ENCODE peak calls at places on chromosomes 16 and 17, in seven cellular contexts. W is H54, C is lower leg skin, J is GM12892, B is transverse colon, D is esophagus squamous epithelium, V is IMR-90. O is an unnamed sample.

GRCh38 chr16:2178321-2179106 is 17.9 kb downstream of the CASKIN1 start:
- DNase-seq in D (no peak), C (no peak), J (no peak), B (no peak), W (no peak), V (no peak), O (no peak)

GRCh38 chr16:30934827-30935557 is 11.6 kb downstream of the FBXL19 start:
- DNase-seq in J (no peak), C (peak; percentile 88), V (peak; percentile 55), B (peak; percentile 49), D (no peak), W (peak; percentile 65), O (no peak)

GRCh38 chr17:6551909-6552768 is 4.2 kb downstream of the PITPNM3 start:
- DNase-seq in D (no peak), V (no peak), B (peak; percentile 88), W (no peak), C (peak; percentile 93), J (no peak), O (no peak)

GRCh38 chr16:51665599-51665998 is 514.5 kb upstream of the SALL1 start:
- DNase-seq in V (no peak), D (no peak), B (no peak), C (no peak), J (no peak), W (no peak), O (no peak)

GRCh38 chr17:2685696-2686095 is 25.9 kb downstream of the CLUH start:
- DNase-seq in V (no peak), B (no peak), C (peak; percentile 81), D (no peak), W (no peak), J (no peak), O (no peak)

GRCh38 chr17:48444531-48445247 is 14.7 kb upstream of the SKAP1 start:
- DNase-seq in C (no peak), B (no peak), D (no peak), V (no peak), W (no peak), J (no peak), O (no peak)

GRCh38 chr16:81158964-81159363 is 62.8 kb upstream of the GCSH start:
- DNase-seq in J (no peak), C (no peak), V (no peak), W (no peak), B (no peak), D (no peak), O (no peak)

GRCh38 chr16:3142327-3142726 is 7.5 kb downstream of the ZNF213 start:
- DNase-seq in C (no peak), V (no peak), B (no peak), D (no peak), W (no peak), J (no peak), O (no peak)

GRCh38 chr17:58986005-58986404 is 120.7 kb downstream of the TRIM37 start:
- DNase-seq in V (peak; percentile 11), W (no peak), J (no peak), B (no peak), D (no peak), C (no peak), O (no peak)

GRCh38 chr16:49928176-49928892 is 72.4 kb upstream of the ZNF423 start:
- DNase-seq in C (no peak), B (no peak), V (no peak), W (no peak), D (no peak), J (no peak), O (no peak)

GRCh38 chr17:44108440-44109311 is 14.8 kb downstream of the HDAC5 start:
- DNase-seq in J (no peak), C (peak; percentile 93), V (peak; percentile 98), W (peak; percentile 88), B (peak; percentile 79), D (no peak), O (peak; percentile 54)

GRCh38 chr17:62648954-62649294 is 21.5 kb downstream of the MRC2 start:
- DNase-seq in B (no peak), V (no peak), C (no peak), D (no peak), J (no peak), W (no peak), O (no peak)

GRCh38 chr17:46853896-46854444 is 2.6 kb downstream of the WNT9B start:
- DNase-seq in D (no peak), V (peak; percentile 52), J (no peak), W (peak; percentile 79), B (no peak), C (no peak), O (no peak)

GRCh38 chr17:71460943-71461342 is 659.9 kb upstream of the SOX9 start:
- DNase-seq in D (no peak), C (no peak), W (no peak), J (no peak), V (peak; percentile 43), B (peak; percentile 34), O (no peak)

GRCh38 chr17:70169707-70170597 is 620 bp downstream of the KCNJ2 start:
- DNase-seq in V (peak; percentile 55), C (no peak), B (no peak), W (no peak), J (no peak), D (no peak), O (peak; percentile 22)

GRCh38 chr17:71709974-71710373 is 410.8 kb upstream of the SOX9 start:
- DNase-seq in W (no peak), J (no peak), V (peak; percentile 26), D (no peak), B (no peak), C (no peak), O (no peak)

GRCh38 chr17:4583796-4584124 is 569 bp upstream of the SMTNL2 start:
- DNase-seq in B (no peak), C (no peak), D (no peak), J (no peak), W (no peak), V (no peak), O (no peak)

GRCh38 chr17:66469890-66470289 is 167.5 kb downstream of the PRKCA start:
- DNase-seq in V (no peak), W (no peak), J (no peak), C (no peak), D (no peak), B (no peak), O (no peak)

GRCh38 chr17:75877752-75878173 is 618 bp downstream of the TRIM47 start:
- DNase-seq in J (no peak), D (no peak), B (peak; percentile 88), C (peak; percentile 92), W (no peak), V (peak; percentile 71), O (peak; percentile 50)

GRCh38 chr17:58305626-58306025 is 23.0 kb downstream of the TSPOAP1 start:
- DNase-seq in W (no peak), B (no peak), V (no peak), D (no peak), J (no peak), C (peak; percentile 74), O (no peak)

GRCh38 chr17:66654341-66654740 is 180.6 kb upstream of the CACNG5 start:
- DNase-seq in C (no peak), W (no peak), D (no peak), J (no peak), B (no peak), V (peak; percentile 81), O (peak; percentile 39)

GRCh38 chr17:50163846-50164696 is 1.7 kb upstream of the SGCA start:
- DNase-seq in W (no peak), D (no peak), B (no peak), V (no peak), J (no peak), C (no peak), O (no peak)
- TF ChIP-seq POLR2A in W (no peak), D (no peak), B (no peak), V (no peak), J (no peak), C (no peak), O (no peak)

GRCh38 chr16:85618509-85618908 is 5.4 kb downstream of the GSE1 start:
- DNase-seq in B (no peak), J (no peak), W (no peak), C (no peak), D (no peak), V (no peak), O (no peak)

GRCh38 chr16:85615852-85616607 is 2.9 kb downstream of the GSE1 start:
- DNase-seq in B (peak; percentile 83), W (peak; percentile 77), J (peak; percentile 93), V (peak; percentile 81), D (peak; percentile 39), C (peak; percentile 96), O (peak; percentile 60)

GRCh38 chr16:85617948-85618347 is 4.8 kb downstream of the GSE1 start:
- DNase-seq in W (no peak), V (no peak), C (no peak), J (no peak), B (no peak), D (no peak), O (no peak)

GRCh38 chr16:85615014-85615851 is 2.1 kb downstream of the GSE1 start:
- DNase-seq in J (no peak), D (no peak), B (peak; percentile 92), C (peak; percentile 94), W (no peak), V (no peak), O (peak; percentile 18)

GRCh38 chr16:85616608-85617311 is 3.6 kb downstream of the GSE1 start:
- DNase-seq in V (no peak), D (peak; percentile 24), C (no peak), B (peak; percentile 63), W (no peak), J (peak; percentile 81), O (no peak)
- TF ChIP-seq POLR2A in V (no peak), D (no peak), C (no peak), B (no peak), W (no peak), J (no peak), O (no peak)

GRCh38 chr17:63718981-63719380 is 19.1 kb upstream of the LIMD2 start:
- DNase-seq in V (no peak), J (no peak), D (no peak), C (no peak), W (no peak), B (no peak), O (no peak)

GRCh38 chr17:63716426-63716825 is 16.5 kb upstream of the LIMD2 start:
- DNase-seq in W (no peak), D (no peak), J (no peak), C (no peak), B (no peak), V (no peak), O (no peak)

GRCh38 chr17:63722403-63722802 is 19.2 kb downstream of the STRADA start:
- DNase-seq in J (no peak), B (no peak), D (no peak), W (no peak), C (no peak), V (peak; percentile 27), O (no peak)
- TF ChIP-seq POLR2A in J (no peak), B (no peak), D (no peak), W (no peak), C (no peak), V (no peak), O (no peak)

DNA sequence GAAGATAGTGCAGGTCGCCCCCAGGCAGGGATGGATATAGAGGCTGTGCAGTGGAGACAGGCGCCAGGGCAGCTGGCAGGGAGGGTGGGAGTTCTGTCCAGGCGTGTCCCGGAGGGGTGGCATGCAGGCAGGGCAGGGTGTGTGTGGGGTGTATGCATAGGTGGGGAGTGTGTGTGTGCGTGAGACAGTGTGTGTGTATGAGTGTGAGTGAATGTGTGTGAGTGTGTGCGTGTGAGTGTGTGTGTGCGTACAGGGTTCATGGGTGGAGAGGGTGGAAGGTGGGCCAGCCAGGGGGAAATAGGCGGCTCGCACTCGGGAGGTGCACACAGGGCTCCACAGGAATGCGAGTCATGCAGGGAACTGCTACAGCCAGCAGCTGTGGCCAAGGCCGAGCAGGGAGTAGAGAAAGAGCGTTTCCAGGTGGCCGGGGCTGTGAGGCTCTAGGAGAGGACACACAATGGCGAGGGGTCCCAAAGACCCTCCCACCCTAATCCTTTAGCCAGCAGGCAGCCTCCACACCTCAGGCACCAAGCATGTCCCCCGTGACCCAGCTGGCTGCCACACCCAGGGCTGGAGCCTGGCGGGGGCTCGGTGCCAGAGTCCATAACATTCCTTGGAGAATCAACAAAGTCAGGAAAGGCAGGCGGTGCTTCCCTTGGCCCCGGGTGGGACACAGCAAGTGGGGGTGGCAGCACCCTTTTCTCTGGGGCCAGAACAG is 4.6 kb downstream of the PLCD3 start:
- DNase-seq in C (peak; percentile 94), B (peak; percentile 90), V (peak; percentile 42), D (no peak), W (peak; percentile 75), J (no peak), O (peak; percentile 59)
- TF ChIP-seq POLR2A in C (no peak), B (no peak), V (no peak), D (no peak), W (no peak), J (no peak), O (no peak)

O was measured in tibial nerve.